ENCODE peak calls at places on chromosomes 16 and 17, in seven cellular contexts. B is AG20443; I is keratinocyte; R is AG04450; Y is NCI-H748 treated with DMSO at 0.1 percent for 48 hours; P is activated T-helper 1 cell treated with anti-CD3 and anti-CD28 coated beads, Interleukin-12 subunit alpha, Interleukin-12 subunit beta, Interleukin-2, Interleukin-4 antibody, amounts not matched to agents 30 ng/mL and 10 ng/mL and 1 ng/mL, durations not matched to agents 14 hours and 24 hours and 36 hours; J is stimulated activated CD8-positive, alpha-beta memory T cell treated with anti-CD3 and anti-CD28 coated beads, Interleukin-2, amount 100 ng/mL, for 1 hour. U is an unnamed sample.
A peak's percentile ranks its signal among the peaks of the same experiment; 100 is the strongest.

GRCh38 chr16:69567031-69567680 is 1.4 kb downstream of the NFAT5 start:
- DNase-seq in J (no peak), I (no peak), P (peak; percentile 9), R (no peak), Y (no peak), B (peak; percentile 22), U (peak; percentile 67)

GRCh38 chr17:32240745-32241144 is 24.9 kb upstream of the RHBDL3 start:
- DNase-seq in I (no peak), J (no peak), R (no peak), P (no peak), Y (no peak), B (no peak), U (no peak)

GRCh38 chr17:61260061-61260797 is 139.4 kb upstream of the TBX2 start:
- DNase-seq in B (no peak), Y (no peak), P (no peak), I (no peak), R (no peak), J (no peak), U (no peak)

GRCh38 chr17:40503154-40503553 is 1.7 kb upstream of the TNS4 start:
- DNase-seq in P (no peak), I (no peak), B (no peak), J (no peak), R (no peak), Y (no peak), U (no peak)

GRCh38 chr17:53119773-53120172 is 703.0 kb upstream of the KIF2B start:
- DNase-seq in P (no peak), J (no peak), B (no peak), R (no peak), I (no peak), Y (no peak), U (no peak)

GRCh38 chr16:12057276-12057675 is 80.7 kb downstream of the SNX29 start:
- DNase-seq in P (no peak), J (no peak), B (peak; percentile 73), I (no peak), Y (no peak), R (no peak), U (no peak)

GRCh38 chr16:20676867-20677266 is 20.6 kb downstream of the ACSM1 start:
- DNase-seq in R (no peak), Y (no peak), J (no peak), I (no peak), P (no peak), B (no peak), U (no peak)

GRCh38 chr17:55093358-55093757 is 124.8 kb downstream of the STXBP4 start:
- DNase-seq in I (no peak), R (no peak), Y (no peak), J (no peak), B (no peak), P (no peak), U (no peak)

GRCh38 chr17:48756816-48757215 is 28.3 kb upstream of the HOXB13 start:
- DNase-seq in P (no peak), B (no peak), R (no peak), J (no peak), I (no peak), Y (no peak), U (peak; percentile 13)